ENCODE peak calls at places on chromosomes 1 and 21, in six cellular contexts. H, S, X, O, F and E are unnamed samples.

GRCh38 chr1:21886486-21887215 is 50.5 kb downstream of the HSPG2 start:
- ATAC-seq in F (no peak), X (no peak), O (no peak), S (no peak), H (no peak), E (no peak)

GRCh38 chr1:154448271-154448905 is 43.2 kb downstream of the IL6R start:
- ATAC-seq in S (no peak), H (no peak), X (no peak), F (no peak), O (no peak), E (no peak)

GRCh38 chr1:8782955-8783354 is 34.5 kb downstream of the RERE start:
- ATAC-seq in H (no peak), O (no peak), S (no peak), F (no peak), X (no peak), E (no peak)

GRCh38 chr1:100290291-100290690 is 24.3 kb downstream of the RTCA start:
- ATAC-seq in F (no peak), S (no peak), X (no peak), O (no peak), H (no peak), E (peak)

GRCh38 chr1:94828251-94828650 is 8.1 kb downstream of the SLC44A3 start:
- ATAC-seq in H (no peak), F (no peak), O (no peak), S (no peak), X (peak), E (no peak)

GRCh38 chr1:6252374-6252710 is 8.4 kb downstream of the HES3 start:
- ATAC-seq in F (no peak), X (no peak), O (no peak), S (no peak), H (no peak), E (no peak)

GRCh38 chr1:248627971-248628844 is 6.7 kb downstream of the OR2T11 start:
- ATAC-seq in F (no peak), X (no peak), S (no peak), H (no peak), O (no peak), E (no peak)

GRCh38 chr1:42838482-42839190 is 7.8 kb upstream of the ZNF691 start:
- ATAC-seq in O (no peak), S (no peak), H (no peak), X (no peak), F (no peak), E (no peak)

GRCh38 chr1:221794079-221794670 is 52.3 kb upstream of the DUSP10 start:
- ATAC-seq in O (peak), S (peak), F (no peak), H (no peak), X (no peak), E (no peak)

GRCh38 chr21:44556879-44557278 is 1.7 kb downstream of the KRTAP10-3 start:
- ATAC-seq in X (no peak), S (no peak), F (no peak), H (no peak), O (peak), E (no peak)

GRCh38 chr1:62841587-62842169 is 57.7 kb downstream of the ATG4C start:
- ATAC-seq in F (peak), S (no peak), H (peak), X (peak), O (peak), E (peak)

GRCh38 chr1:199161766-199162303 is 523.0 kb downstream of the PTPRC start:
- ATAC-seq in H (no peak), O (peak), S (no peak), X (no peak), F (no peak), E (no peak)

GRCh38 chr1:178953538-178954207 is 72.0 kb upstream of the FAM20B start:
- ATAC-seq in X (no peak), F (no peak), H (peak), S (no peak), O (no peak), E (no peak)

GRCh38 chr1:113860891-113861290 is 10.6 kb downstream of the PTPN22 start:
- ATAC-seq in O (no peak), H (no peak), X (peak), F (no peak), S (no peak), E (peak)

GRCh38 chr1:61011514-61012263 is 70.7 kb upstream of the NFIA start:
- ATAC-seq in X (no peak), O (no peak), H (no peak), S (no peak), F (no peak), E (no peak)

GRCh38 chr1:57363165-57363564 is 60.7 kb downstream of the DAB1 start:
- ATAC-seq in O (no peak), S (no peak), F (no peak), H (no peak), X (no peak), E (no peak)

GRCh38 chr1:8247821-8248436 is 70.0 kb upstream of the SLC45A1 start:
- ATAC-seq in F (no peak), O (no peak), H (no peak), X (no peak), S (no peak), E (no peak)

GRCh38 chr1:53696990-53697389 is 42.0 kb downstream of the GLIS1 start:
- ATAC-seq in X (no peak), F (no peak), O (no peak), S (no peak), H (no peak), E (no peak)

GRCh38 chr1:182664281-182664680 is 20.1 kb downstream of the RGS8 start:
- ATAC-seq in O (no peak), X (no peak), S (no peak), H (no peak), F (no peak), E (no peak)

GRCh38 chr1:53270107-53270506 is 31.8 kb upstream of the MAGOH start:
- ATAC-seq in X (no peak), F (no peak), O (peak), H (no peak), S (no peak), E (no peak)

GRCh38 chr1:241503444-241503843 is 16.1 kb downstream of the FH start:
- ATAC-seq in X (no peak), O (no peak), H (no peak), S (no peak), F (no peak), E (no peak)

GRCh38 chr21:38798481-38798882 is 7.2 kb upstream of the ETS2 start:
- ATAC-seq in S (no peak), F (peak), O (peak), H (peak), X (peak), E (peak)